ENCODE peak calls at places on chromosomes 2 and 18, in seven cellular contexts. One of them, this sample, is unnamed.

GRCh38 chr2:150601280-150602038 is 114.0 kb upstream of the RND3 start:
- DNase-seq in CD8-positive, alpha-beta memory T cell: no peak
- DNase-seq in activated CD8-positive, alpha-beta memory T cell treated with anti-CD3 and anti-CD28 coated beads for 24 hours: no peak
- DNase-seq in glutamatergic neuron: no peak
- DNase-seq in fibroblast of lung: peak; percentile 86
- DNase-seq in MG63: peak; percentile 49
- DNase-seq in HuH-7.5: no peak
- DNase-seq in this sample: no peak

GRCh38 chr2:47650001-47650535 is 132.9 kb upstream of the MSH6 start:
- DNase-seq in CD8-positive, alpha-beta memory T cell: no peak
- DNase-seq in activated CD8-positive, alpha-beta memory T cell treated with anti-CD3 and anti-CD28 coated beads for 24 hours: no peak
- DNase-seq in glutamatergic neuron: no peak
- DNase-seq in fibroblast of lung: no peak
- DNase-seq in MG63: no peak
- DNase-seq in HuH-7.5: no peak
- DNase-seq in this sample: no peak

GRCh38 chr2:160293401-160293911 is 93.4 kb upstream of the ITGB6 start:
- DNase-seq in CD8-positive, alpha-beta memory T cell: no peak
- DNase-seq in activated CD8-positive, alpha-beta memory T cell treated with anti-CD3 and anti-CD28 coated beads for 24 hours: no peak
- DNase-seq in glutamatergic neuron: no peak
- DNase-seq in fibroblast of lung: peak; percentile 94
- DNase-seq in MG63: peak; percentile 62
- DNase-seq in HuH-7.5: no peak
- DNase-seq in this sample: no peak

GRCh38 chr2:177093384-177093783 is 119.2 kb upstream of the HNRNPA3 start:
- DNase-seq in CD8-positive, alpha-beta memory T cell: no peak
- DNase-seq in activated CD8-positive, alpha-beta memory T cell treated with anti-CD3 and anti-CD28 coated beads for 24 hours: no peak
- DNase-seq in glutamatergic neuron: no peak
- DNase-seq in fibroblast of lung: no peak
- DNase-seq in MG63: no peak
- DNase-seq in HuH-7.5: no peak
- DNase-seq in this sample: no peak

GRCh38 chr2:71453404-71454220 is at the start of gene DYSF:
- DNase-seq in CD8-positive, alpha-beta memory T cell: no peak
- DNase-seq in activated CD8-positive, alpha-beta memory T cell treated with anti-CD3 and anti-CD28 coated beads for 24 hours: no peak
- DNase-seq in glutamatergic neuron: peak; percentile 60
- DNase-seq in fibroblast of lung: peak; percentile 48
- DNase-seq in MG63: peak; percentile 44
- DNase-seq in HuH-7.5: no peak
- DNase-seq in this sample: no peak

GRCh38 chr2:35292269-35292668 is 1063.3 kb upstream of the CRIM1 start:
- DNase-seq in CD8-positive, alpha-beta memory T cell: no peak
- DNase-seq in activated CD8-positive, alpha-beta memory T cell treated with anti-CD3 and anti-CD28 coated beads for 24 hours: no peak
- DNase-seq in glutamatergic neuron: no peak
- DNase-seq in fibroblast of lung: no peak
- DNase-seq in MG63: no peak
- DNase-seq in HuH-7.5: no peak
- DNase-seq in this sample: no peak

GRCh38 chr18:13500227-13500865 is 226.0 kb downstream of the FAM210A start:
- DNase-seq in CD8-positive, alpha-beta memory T cell: no peak
- DNase-seq in activated CD8-positive, alpha-beta memory T cell treated with anti-CD3 and anti-CD28 coated beads for 24 hours: no peak
- DNase-seq in glutamatergic neuron: peak; percentile 30
- DNase-seq in fibroblast of lung: peak; percentile 93
- DNase-seq in MG63: peak; percentile 30
- DNase-seq in HuH-7.5: no peak
- DNase-seq in this sample: no peak

GRCh38 chr2:218145124-218145523 is 19.3 kb downstream of the CXCR2 start:
- DNase-seq in CD8-positive, alpha-beta memory T cell: no peak
- DNase-seq in activated CD8-positive, alpha-beta memory T cell treated with anti-CD3 and anti-CD28 coated beads for 24 hours: no peak
- DNase-seq in glutamatergic neuron: no peak
- DNase-seq in fibroblast of lung: no peak
- DNase-seq in MG63: no peak
- DNase-seq in HuH-7.5: no peak
- DNase-seq in this sample: no peak

GRCh38 chr18:39167990-39168389 is 1602.4 kb upstream of the CELF4 start:
- DNase-seq in CD8-positive, alpha-beta memory T cell: no peak
- DNase-seq in activated CD8-positive, alpha-beta memory T cell treated with anti-CD3 and anti-CD28 coated beads for 24 hours: no peak
- DNase-seq in glutamatergic neuron: no peak
- DNase-seq in fibroblast of lung: no peak
- DNase-seq in MG63: no peak
- DNase-seq in HuH-7.5: no peak
- DNase-seq in this sample: no peak

GRCh38 chr18:58848685-58849084 is 16.0 kb upstream of the ZNF532 start:
- DNase-seq in CD8-positive, alpha-beta memory T cell: no peak
- DNase-seq in activated CD8-positive, alpha-beta memory T cell treated with anti-CD3 and anti-CD28 coated beads for 24 hours: no peak
- DNase-seq in glutamatergic neuron: no peak
- DNase-seq in fibroblast of lung: peak; percentile 91
- DNase-seq in MG63: peak; percentile 44
- DNase-seq in HuH-7.5: no peak
- DNase-seq in this sample: no peak

GRCh38 chr2:219327719-219328118 is 4.8 kb downstream of the RESP18 start:
- DNase-seq in CD8-positive, alpha-beta memory T cell: no peak
- DNase-seq in activated CD8-positive, alpha-beta memory T cell treated with anti-CD3 and anti-CD28 coated beads for 24 hours: no peak
- DNase-seq in glutamatergic neuron: no peak
- DNase-seq in fibroblast of lung: no peak
- DNase-seq in MG63: no peak
- DNase-seq in HuH-7.5: no peak
- DNase-seq in this sample: no peak

GRCh38 chr2:18722101-18722500 is 132.7 kb upstream of the NT5C1B start:
- DNase-seq in CD8-positive, alpha-beta memory T cell: no peak
- DNase-seq in activated CD8-positive, alpha-beta memory T cell treated with anti-CD3 and anti-CD28 coated beads for 24 hours: no peak
- DNase-seq in glutamatergic neuron: no peak
- DNase-seq in fibroblast of lung: peak; percentile 9
- DNase-seq in MG63: no peak
- DNase-seq in HuH-7.5: no peak
- DNase-seq in this sample: no peak

GRCh38 chr2:197975956-197976519 is 171.6 kb downstream of the PLCL1 start:
- DNase-seq in CD8-positive, alpha-beta memory T cell: no peak
- DNase-seq in activated CD8-positive, alpha-beta memory T cell treated with anti-CD3 and anti-CD28 coated beads for 24 hours: no peak
- DNase-seq in glutamatergic neuron: no peak
- DNase-seq in fibroblast of lung: peak; percentile 16
- DNase-seq in MG63: peak; percentile 13
- DNase-seq in HuH-7.5: no peak
- DNase-seq in this sample: no peak

GRCh38 chr18:34805117-34805882 is 95.2 kb downstream of the DTNA start:
- DNase-seq in CD8-positive, alpha-beta memory T cell: no peak
- DNase-seq in activated CD8-positive, alpha-beta memory T cell treated with anti-CD3 and anti-CD28 coated beads for 24 hours: no peak
- DNase-seq in glutamatergic neuron: no peak
- DNase-seq in fibroblast of lung: no peak
- DNase-seq in MG63: no peak
- DNase-seq in HuH-7.5: no peak
- DNase-seq in this sample: no peak

GRCh38 chr2:62672601-62673000 is 32.9 kb upstream of the EHBP1 start:
- DNase-seq in CD8-positive, alpha-beta memory T cell: no peak
- DNase-seq in activated CD8-positive, alpha-beta memory T cell treated with anti-CD3 and anti-CD28 coated beads for 24 hours: no peak
- DNase-seq in glutamatergic neuron: no peak
- DNase-seq in fibroblast of lung: peak; percentile 93
- DNase-seq in MG63: peak; percentile 26
- DNase-seq in HuH-7.5: peak; percentile 7
- DNase-seq in this sample: peak; percentile 14

GRCh38 chr2:24491626-24492282 is 700 bp downstream of the NCOA1 start:
- DNase-seq in CD8-positive, alpha-beta memory T cell: peak; percentile 68
- DNase-seq in activated CD8-positive, alpha-beta memory T cell treated with anti-CD3 and anti-CD28 coated beads for 24 hours: peak; percentile 84
- DNase-seq in glutamatergic neuron: peak; percentile 85
- DNase-seq in fibroblast of lung: peak; percentile 32
- DNase-seq in MG63: peak; percentile 32
- DNase-seq in HuH-7.5: peak; percentile 65
- DNase-seq in this sample: peak; percentile 71

GRCh38 chr18:11728247-11728646 is 39.2 kb downstream of the GNAL start:
- DNase-seq in CD8-positive, alpha-beta memory T cell: no peak
- DNase-seq in activated CD8-positive, alpha-beta memory T cell treated with anti-CD3 and anti-CD28 coated beads for 24 hours: no peak
- DNase-seq in glutamatergic neuron: no peak
- DNase-seq in fibroblast of lung: peak; percentile 13
- DNase-seq in MG63: no peak
- DNase-seq in HuH-7.5: no peak
- DNase-seq in this sample: no peak

GRCh38 chr2:135913726-135914365 is 37.6 kb upstream of the MCM6 start:
- DNase-seq in CD8-positive, alpha-beta memory T cell: peak; percentile 34
- DNase-seq in activated CD8-positive, alpha-beta memory T cell treated with anti-CD3 and anti-CD28 coated beads for 24 hours: no peak
- DNase-seq in glutamatergic neuron: no peak
- DNase-seq in fibroblast of lung: peak; percentile 24
- DNase-seq in MG63: no peak
- DNase-seq in HuH-7.5: no peak
- DNase-seq in this sample: no peak

GRCh38 chr18:54766631-54767030 is 61.6 kb upstream of the RAB27B start:
- DNase-seq in CD8-positive, alpha-beta memory T cell: no peak
- DNase-seq in activated CD8-positive, alpha-beta memory T cell treated with anti-CD3 and anti-CD28 coated beads for 24 hours: no peak
- DNase-seq in glutamatergic neuron: no peak
- DNase-seq in fibroblast of lung: peak; percentile 35
- DNase-seq in MG63: no peak
- DNase-seq in HuH-7.5: no peak
- DNase-seq in this sample: no peak

GRCh38 chr2:215624423-215624829 is 188.6 kb upstream of the FN1 start:
- DNase-seq in CD8-positive, alpha-beta memory T cell: no peak
- DNase-seq in activated CD8-positive, alpha-beta memory T cell treated with anti-CD3 and anti-CD28 coated beads for 24 hours: no peak
- DNase-seq in glutamatergic neuron: no peak
- DNase-seq in fibroblast of lung: peak; percentile 83
- DNase-seq in MG63: peak; percentile 57
- DNase-seq in HuH-7.5: no peak
- DNase-seq in this sample: no peak

GRCh38 chr2:31140151-31140550 is 1.9 kb upstream of the GALNT14 start:
- DNase-seq in CD8-positive, alpha-beta memory T cell: no peak
- DNase-seq in activated CD8-positive, alpha-beta memory T cell treated with anti-CD3 and anti-CD28 coated beads for 24 hours: no peak
- DNase-seq in glutamatergic neuron: no peak
- DNase-seq in fibroblast of lung: no peak
- DNase-seq in MG63: no peak
- DNase-seq in HuH-7.5: no peak
- DNase-seq in this sample: no peak

GRCh38 chr2:61993422-61994024 is 88.0 kb downstream of the COMMD1 start:
- DNase-seq in CD8-positive, alpha-beta memory T cell: peak; percentile 33
- DNase-seq in activated CD8-positive, alpha-beta memory T cell treated with anti-CD3 and anti-CD28 coated beads for 24 hours: no peak
- DNase-seq in glutamatergic neuron: no peak
- DNase-seq in fibroblast of lung: peak; percentile 41
- DNase-seq in MG63: no peak
- DNase-seq in HuH-7.5: peak; percentile 12
- DNase-seq in this sample: peak; percentile 14

GRCh38 chr2:121297217-121297830 is 12.3 kb upstream of the TFCP2L1 start:
- DNase-seq in CD8-positive, alpha-beta memory T cell: no peak
- DNase-seq in activated CD8-positive, alpha-beta memory T cell treated with anti-CD3 and anti-CD28 coated beads for 24 hours: no peak
- DNase-seq in glutamatergic neuron: peak; percentile 60
- DNase-seq in fibroblast of lung: peak; percentile 10
- DNase-seq in MG63: peak; percentile 43
- DNase-seq in HuH-7.5: peak; percentile 51
- DNase-seq in this sample: peak; percentile 51

GRCh38 chr2:28507806-28508764 is 12.2 kb downstream of the PLB1 start:
- DNase-seq in CD8-positive, alpha-beta memory T cell: peak; percentile 36
- DNase-seq in activated CD8-positive, alpha-beta memory T cell treated with anti-CD3 and anti-CD28 coated beads for 24 hours: no peak
- DNase-seq in glutamatergic neuron: no peak
- DNase-seq in fibroblast of lung: peak; percentile 53
- DNase-seq in MG63: no peak
- DNase-seq in HuH-7.5: peak; percentile 9
- DNase-seq in this sample: no peak

GRCh38 chr2:205563646-205564045 is 118.7 kb upstream of the NRP2 start:
- DNase-seq in CD8-positive, alpha-beta memory T cell: no peak
- DNase-seq in activated CD8-positive, alpha-beta memory T cell treated with anti-CD3 and anti-CD28 coated beads for 24 hours: no peak
- DNase-seq in glutamatergic neuron: peak; percentile 48
- DNase-seq in fibroblast of lung: no peak
- DNase-seq in MG63: peak; percentile 11
- DNase-seq in HuH-7.5: no peak
- DNase-seq in this sample: no peak

GRCh38 chr18:58808349-58808748 is 56.3 kb upstream of the ZNF532 start:
- DNase-seq in CD8-positive, alpha-beta memory T cell: no peak
- DNase-seq in activated CD8-positive, alpha-beta memory T cell treated with anti-CD3 and anti-CD28 coated beads for 24 hours: no peak
- DNase-seq in glutamatergic neuron: no peak
- DNase-seq in fibroblast of lung: no peak
- DNase-seq in MG63: no peak
- DNase-seq in HuH-7.5: no peak
- DNase-seq in this sample: no peak

GRCh38 chr2:226423498-226423960 is 376.1 kb downstream of the IRS1 start:
- DNase-seq in CD8-positive, alpha-beta memory T cell: peak; percentile 22
- DNase-seq in activated CD8-positive, alpha-beta memory T cell treated with anti-CD3 and anti-CD28 coated beads for 24 hours: peak; percentile 69
- DNase-seq in glutamatergic neuron: peak; percentile 17
- DNase-seq in fibroblast of lung: peak; percentile 61
- DNase-seq in MG63: no peak
- DNase-seq in HuH-7.5: no peak
- DNase-seq in this sample: no peak

GRCh38 chr2:219851801-219852481 is 224.5 kb downstream of the SLC4A3 start:
- DNase-seq in CD8-positive, alpha-beta memory T cell: no peak
- DNase-seq in activated CD8-positive, alpha-beta memory T cell treated with anti-CD3 and anti-CD28 coated beads for 24 hours: no peak
- DNase-seq in glutamatergic neuron: no peak
- DNase-seq in fibroblast of lung: peak; percentile 54
- DNase-seq in MG63: peak; percentile 50
- DNase-seq in HuH-7.5: no peak
- DNase-seq in this sample: no peak

This sample was measured in 8988T.